ENCODE peak calls at places on chromosomes 6 and 20, in six cellular contexts. R is NCI-H510A treated with DMSO at 0.1 percent for 48 hours; L is RWPE1; T is aorta; Q is fibroblast of lung; V is activated T-cell treated with anti-CD3 and anti-CD28 coated beads, Interleukin-2, amount 50 U/mL, for 72 hours. F is an unnamed sample.

GRCh38 chr20:41173161-41173721 is 35.9 kb downstream of the PLCG1 start:
- DNase-seq in L (peak), T (peak), Q (peak), V (peak), R (peak), F (no peak)

GRCh38 chr6:3208096-3208774 is 19.2 kb downstream of the TUBB2B start:
- DNase-seq in L (peak), Q (peak), T (peak), V (no peak), R (no peak), F (no peak)

GRCh38 chr20:36062799-36063198 is 91.7 kb upstream of the EPB41L1 start:
- DNase-seq in V (no peak), L (no peak), R (no peak), Q (no peak), T (no peak), F (no peak)

GRCh38 chr6:140784573-140784972 is 1348.2 kb upstream of the GJE1 start:
- DNase-seq in L (no peak), Q (peak), V (no peak), R (no peak), T (no peak), F (no peak)

GRCh38 chr20:24531202-24531601 is 61.8 kb downstream of the SYNDIG1 start:
- DNase-seq in V (no peak), L (no peak), R (no peak), T (no peak), Q (no peak), F (no peak)

GRCh38 chr20:23350855-23351838 is 556 bp downstream of the NXT1 start:
- DNase-seq in L (peak), R (peak), T (peak), V (peak), Q (peak), F (peak)

GRCh38 chr20:24164360-24164759 is 175.8 kb upstream of the GGTLC1 start:
- DNase-seq in T (no peak), V (peak), Q (no peak), R (no peak), L (no peak), F (no peak)

GRCh38 chr6:161218222-161218621 is 55.6 kb downstream of the AGPAT4 start:
- DNase-seq in T (no peak), Q (no peak), R (no peak), V (no peak), L (no peak), F (no peak)

GRCh38 chr20:57941121-57941522 is 231.3 kb upstream of the PMEPA1 start:
- DNase-seq in L (no peak), T (no peak), R (no peak), V (no peak), Q (no peak), F (peak)

F was measured in NCI-H2029 treated with DMSO at 0.1 percent for 48 hours.